ENCODE peak calls at places on chromosomes 13 and 19, in nine cellular contexts. One of them, this sample, is unnamed.
A peak's percentile ranks its signal among the peaks of the same experiment; 100 is the strongest.

GRCh38 chr19:49524812-49525455 is 2.9 kb upstream of the RCN3 start:
- DNase-seq in neuronal stem cell: no peak
- DNase-seq in mammary epithelial cell: no peak
- DNase-seq in heart left ventricle: no peak
- DNase-seq in vagina: no peak
- DNase-seq in heart right ventricle: no peak
- DNase-seq in right lobe of liver: no peak
- DNase-seq in psoas muscle: no peak
- DNase-seq in RWPE2: no peak
- DNase-seq in this sample: no peak

GRCh38 chr13:32791545-32792172 is 205.4 kb downstream of the PDS5B start:
- DNase-seq in psoas muscle: no peak
- DNase-seq in heart left ventricle: no peak
- DNase-seq in RWPE2: no peak
- DNase-seq in right lobe of liver: no peak
- DNase-seq in vagina: no peak
- DNase-seq in neuronal stem cell: no peak
- DNase-seq in mammary epithelial cell: no peak
- DNase-seq in heart right ventricle: no peak
- DNase-seq in this sample: no peak

GRCh38 chr19:14141041-14141440 is 4.7 kb upstream of the ASF1B start:
- DNase-seq in neuronal stem cell: no peak
- DNase-seq in mammary epithelial cell: no peak
- DNase-seq in vagina: no peak
- DNase-seq in heart right ventricle: no peak
- DNase-seq in heart left ventricle: no peak
- DNase-seq in psoas muscle: no peak
- DNase-seq in RWPE2: no peak
- DNase-seq in right lobe of liver: no peak
- DNase-seq in this sample: no peak

GRCh38 chr13:18947376-18947977 is 234.1 kb downstream of the TUBA3C start:
- DNase-seq in RWPE2: no peak
- DNase-seq in vagina: no peak
- DNase-seq in psoas muscle: no peak
- DNase-seq in heart left ventricle: no peak
- DNase-seq in neuronal stem cell: no peak
- DNase-seq in heart right ventricle: no peak
- DNase-seq in mammary epithelial cell: no peak
- DNase-seq in right lobe of liver: no peak
- DNase-seq in this sample: no peak

GRCh38 chr19:7272856-7273578 is 21.2 kb downstream of the INSR start:
- DNase-seq in neuronal stem cell: no peak
- DNase-seq in RWPE2: no peak
- DNase-seq in right lobe of liver: no peak
- DNase-seq in psoas muscle: no peak
- DNase-seq in heart left ventricle: no peak
- DNase-seq in mammary epithelial cell: no peak
- DNase-seq in heart right ventricle: no peak
- DNase-seq in vagina: no peak
- DNase-seq in this sample: no peak

GRCh38 chr13:19818223-19818842 is 35.6 kb upstream of the PSPC1 start:
- DNase-seq in heart right ventricle: peak; percentile 32
- DNase-seq in right lobe of liver: peak; percentile 55
- DNase-seq in vagina: no peak
- DNase-seq in neuronal stem cell: peak; percentile 36
- DNase-seq in heart left ventricle: no peak
- DNase-seq in psoas muscle: peak; percentile 56
- DNase-seq in RWPE2: no peak
- DNase-seq in mammary epithelial cell: no peak
- DNase-seq in this sample: no peak

GRCh38 chr13:40445557-40445990 is 220.9 kb downstream of the FOXO1 start:
- DNase-seq in heart left ventricle: peak; percentile 78
- DNase-seq in neuronal stem cell: no peak
- DNase-seq in mammary epithelial cell: peak; percentile 98
- DNase-seq in heart right ventricle: peak; percentile 56
- DNase-seq in vagina: no peak
- DNase-seq in psoas muscle: peak; percentile 90
- DNase-seq in RWPE2: peak; percentile 76
- DNase-seq in right lobe of liver: no peak
- DNase-seq in this sample: no peak

GRCh38 chr19:51688665-51689571 is 4.2 kb upstream of the SPACA6 start:
- DNase-seq in psoas muscle: peak; percentile 93
- DNase-seq in neuronal stem cell: peak; percentile 79
- DNase-seq in heart left ventricle: peak; percentile 94
- DNase-seq in RWPE2: peak; percentile 86
- DNase-seq in heart right ventricle: peak; percentile 93
- DNase-seq in mammary epithelial cell: peak; percentile 94
- DNase-seq in vagina: peak; percentile 97
- DNase-seq in right lobe of liver: peak; percentile 77
- DNase-seq in this sample: peak; percentile 74

GRCh38 chr19:27971071-27971470 is 1241.9 kb downstream of the UQCRFS1 start:
- DNase-seq in mammary epithelial cell: no peak
- DNase-seq in psoas muscle: no peak
- DNase-seq in vagina: no peak
- DNase-seq in heart right ventricle: no peak
- DNase-seq in heart left ventricle: no peak
- DNase-seq in RWPE2: no peak
- DNase-seq in right lobe of liver: no peak
- DNase-seq in neuronal stem cell: peak; percentile 73
- DNase-seq in this sample: no peak

GRCh38 chr19:48415395-48415794 is 21.9 kb downstream of the GRIN2D start:
- DNase-seq in vagina: no peak
- DNase-seq in heart right ventricle: peak; percentile 83
- DNase-seq in heart left ventricle: peak; percentile 69
- DNase-seq in mammary epithelial cell: peak; percentile 29
- DNase-seq in neuronal stem cell: no peak
- DNase-seq in psoas muscle: peak; percentile 86
- DNase-seq in right lobe of liver: peak; percentile 88
- DNase-seq in RWPE2: peak; percentile 91
- DNase-seq in this sample: no peak

GRCh38 chr19:13926715-13927114 is 11.5 kb downstream of the PODNL1 start:
- DNase-seq in heart right ventricle: no peak
- DNase-seq in mammary epithelial cell: no peak
- DNase-seq in right lobe of liver: no peak
- DNase-seq in neuronal stem cell: no peak
- DNase-seq in heart left ventricle: no peak
- DNase-seq in psoas muscle: no peak
- DNase-seq in vagina: no peak
- DNase-seq in RWPE2: no peak
- DNase-seq in this sample: no peak

GRCh38 chr19:38848299-38849146 is 1.3 kb downstream of the HNRNPL start:
- DNase-seq in neuronal stem cell: no peak
- DNase-seq in heart right ventricle: no peak
- DNase-seq in mammary epithelial cell: peak; percentile 12
- DNase-seq in psoas muscle: no peak
- DNase-seq in heart left ventricle: no peak
- DNase-seq in right lobe of liver: peak; percentile 51
- DNase-seq in vagina: no peak
- DNase-seq in RWPE2: no peak
- DNase-seq in this sample: no peak

GRCh38 chr13:71217827-71218226 is 649.2 kb downstream of the DACH1 start:
- DNase-seq in RWPE2: no peak
- DNase-seq in heart left ventricle: no peak
- DNase-seq in mammary epithelial cell: no peak
- DNase-seq in vagina: no peak
- DNase-seq in psoas muscle: no peak
- DNase-seq in heart right ventricle: no peak
- DNase-seq in neuronal stem cell: no peak
- DNase-seq in right lobe of liver: no peak
- DNase-seq in this sample: no peak

DNA sequence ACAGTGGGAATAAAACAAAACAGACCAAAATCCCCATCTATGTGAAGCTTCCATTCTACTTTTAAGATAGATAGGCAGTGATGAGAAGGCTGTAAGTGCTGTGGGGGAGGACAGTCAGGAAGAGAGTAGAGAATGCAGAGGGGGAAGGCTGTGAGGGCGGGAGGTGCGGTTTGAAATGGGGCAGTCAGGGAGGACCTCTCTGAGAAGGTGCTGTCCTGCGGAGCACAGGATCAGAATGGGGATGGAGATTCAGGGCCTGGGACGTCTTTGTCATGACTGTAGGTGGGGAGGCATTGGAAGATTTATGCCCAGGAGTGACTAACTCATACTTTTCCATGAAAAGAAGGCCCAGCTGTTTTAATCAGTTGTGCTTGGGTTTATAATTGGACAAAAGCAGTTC is 3.9 kb upstream of the GPR183 start:
- DNase-seq in vagina: no peak
- DNase-seq in heart right ventricle: no peak
- DNase-seq in neuronal stem cell: no peak
- DNase-seq in RWPE2: no peak
- DNase-seq in psoas muscle: no peak
- DNase-seq in mammary epithelial cell: no peak
- DNase-seq in heart left ventricle: no peak
- DNase-seq in right lobe of liver: no peak
- DNase-seq in this sample: no peak
- H3K27ac ChIP-seq in vagina: no peak overlapping the region
- H3K27ac ChIP-seq in heart right ventricle: no peak overlapping the region
- H3K27ac ChIP-seq in neuronal stem cell: no peak overlapping the region
- H3K27ac ChIP-seq in RWPE2: no peak overlapping the region
- H3K27ac ChIP-seq in psoas muscle: peak overlapping the region; percentile 47
- H3K27ac ChIP-seq in mammary epithelial cell: no peak overlapping the region
- H3K27ac ChIP-seq in heart left ventricle: no peak overlapping the region
- H3K27ac ChIP-seq in right lobe of liver: no peak overlapping the region
- H3K27ac ChIP-seq in this sample: no peak overlapping the region

DNA sequence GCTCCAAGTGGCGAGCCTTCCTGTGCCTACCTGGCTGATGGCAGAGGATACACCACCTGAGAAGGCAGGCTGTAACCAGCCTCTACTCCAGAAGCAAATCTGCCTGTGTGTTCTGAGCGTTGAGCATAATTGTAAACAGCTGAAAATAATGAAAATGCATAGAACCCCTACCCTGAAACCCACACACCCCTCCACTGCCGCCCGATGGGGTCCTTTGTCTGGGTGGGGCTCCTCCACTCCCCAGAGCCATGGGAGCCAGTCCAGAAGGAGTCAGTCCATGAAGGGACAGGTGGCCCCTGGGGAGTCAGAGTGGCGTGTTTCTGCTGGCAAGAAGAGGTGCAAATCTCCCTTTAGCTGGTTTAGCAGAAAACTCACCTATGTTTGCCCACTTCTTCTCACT is 8.0 kb upstream of the SOX1 start:
- DNase-seq in heart right ventricle: no peak
- DNase-seq in vagina: peak; percentile 42
- DNase-seq in RWPE2: no peak
- DNase-seq in neuronal stem cell: no peak
- DNase-seq in psoas muscle: no peak
- DNase-seq in heart left ventricle: no peak
- DNase-seq in mammary epithelial cell: no peak
- DNase-seq in right lobe of liver: no peak
- DNase-seq in this sample: no peak
- H3K27me3 ChIP-seq in heart right ventricle: peaks cover 100% of the 10 kb centered on the region
- H3K27me3 ChIP-seq in vagina: peaks cover 13% of the 10 kb centered on the region
- H3K27me3 ChIP-seq in RWPE2: peaks cover 98% of the 10 kb centered on the region
- H3K27me3 ChIP-seq in neuronal stem cell: peaks cover 51% of the 10 kb centered on the region
- H3K27me3 ChIP-seq in psoas muscle: peaks cover 47% of the 10 kb centered on the region
- H3K27me3 ChIP-seq in heart left ventricle: peaks cover 85% of the 10 kb centered on the region
- H3K27me3 ChIP-seq in mammary epithelial cell: peaks cover 68% of the 10 kb centered on the region
- H3K27me3 ChIP-seq in right lobe of liver: peaks cover 14% of the 10 kb centered on the region
- H3K27me3 ChIP-seq in this sample: peaks cover 99% of the 10 kb centered on the region

GRCh38 chr13:49113526-49114286 is 106.4 kb upstream of the MLNR start:
- DNase-seq in neuronal stem cell: no peak
- DNase-seq in heart right ventricle: no peak
- DNase-seq in right lobe of liver: no peak
- DNase-seq in psoas muscle: no peak
- DNase-seq in mammary epithelial cell: peak; percentile 29
- DNase-seq in RWPE2: no peak
- DNase-seq in vagina: no peak
- DNase-seq in heart left ventricle: no peak
- DNase-seq in this sample: no peak

GRCh38 chr13:49116873-49117272 is 103.3 kb upstream of the MLNR start:
- DNase-seq in neuronal stem cell: no peak
- DNase-seq in psoas muscle: no peak
- DNase-seq in mammary epithelial cell: no peak
- DNase-seq in heart left ventricle: no peak
- DNase-seq in RWPE2: no peak
- DNase-seq in vagina: no peak
- DNase-seq in right lobe of liver: no peak
- DNase-seq in heart right ventricle: no peak
- DNase-seq in this sample: no peak

GRCh38 chr13:49110122-49110831 is 109.9 kb upstream of the MLNR start:
- DNase-seq in right lobe of liver: peak; percentile 83
- DNase-seq in heart right ventricle: peak; percentile 64
- DNase-seq in neuronal stem cell: peak; percentile 75
- DNase-seq in vagina: no peak
- DNase-seq in psoas muscle: peak; percentile 87
- DNase-seq in mammary epithelial cell: peak; percentile 79
- DNase-seq in heart left ventricle: peak; percentile 85
- DNase-seq in RWPE2: peak; percentile 55
- DNase-seq in this sample: peak; percentile 73

GRCh38 chr13:49108204-49108603 is 111.9 kb upstream of the MLNR start:
- DNase-seq in right lobe of liver: no peak
- DNase-seq in heart left ventricle: no peak
- DNase-seq in heart right ventricle: no peak
- DNase-seq in psoas muscle: no peak
- DNase-seq in mammary epithelial cell: no peak
- DNase-seq in RWPE2: no peak
- DNase-seq in neuronal stem cell: no peak
- DNase-seq in vagina: no peak
- DNase-seq in this sample: no peak

DNA sequence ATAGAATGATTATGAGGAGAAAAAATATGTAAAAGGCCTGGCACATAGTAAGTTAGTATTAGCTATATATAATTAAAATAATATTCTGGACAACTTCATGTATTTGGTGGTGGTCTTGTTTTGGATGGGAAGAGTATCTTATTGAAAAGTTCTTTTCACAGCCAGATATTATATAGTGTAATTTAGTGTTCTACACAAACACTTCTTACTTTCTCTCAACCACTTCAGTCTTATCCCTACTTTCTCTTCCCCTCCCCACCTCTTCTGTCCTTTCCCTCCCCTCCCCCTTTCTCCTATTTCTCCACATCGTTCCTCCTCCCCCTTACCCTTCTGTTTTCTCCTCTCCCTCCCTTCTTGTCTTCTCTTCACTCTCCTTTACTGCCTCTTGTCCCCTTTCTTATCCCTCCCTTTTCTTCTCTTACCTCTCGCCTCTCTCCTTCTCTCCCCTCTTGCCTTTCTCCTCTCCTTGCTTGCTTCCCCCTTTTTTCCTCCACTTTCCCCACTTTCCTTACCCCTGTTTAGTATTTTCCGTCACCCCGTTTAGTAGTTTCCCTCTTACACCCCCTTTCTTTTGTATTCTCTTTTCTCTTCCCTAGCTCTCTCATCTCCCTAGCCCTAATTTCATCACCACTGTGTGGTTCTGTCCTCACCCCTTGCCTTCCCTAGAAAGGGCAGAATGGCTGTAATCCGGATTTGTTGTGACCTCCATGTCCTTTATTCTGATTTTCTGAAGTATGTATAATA is 107.2 kb upstream of the MLNR start:
- DNase-seq in heart right ventricle: no peak
- DNase-seq in vagina: no peak
- DNase-seq in right lobe of liver: no peak
- DNase-seq in RWPE2: no peak
- DNase-seq in neuronal stem cell: peak; percentile 23
- DNase-seq in heart left ventricle: no peak
- DNase-seq in psoas muscle: no peak
- DNase-seq in mammary epithelial cell: no peak
- DNase-seq in this sample: no peak
- H3K4me3 ChIP-seq in heart right ventricle: no peak overlapping the region
- H3K4me3 ChIP-seq in vagina: no peak overlapping the region
- H3K4me3 ChIP-seq in right lobe of liver: no peak overlapping the region
- H3K4me3 ChIP-seq in RWPE2: no peak overlapping the region
- H3K4me3 ChIP-seq in neuronal stem cell: no peak overlapping the region
- H3K4me3 ChIP-seq in heart left ventricle: no peak overlapping the region
- H3K4me3 ChIP-seq in psoas muscle: no peak overlapping the region
- H3K4me3 ChIP-seq in mammary epithelial cell: no peak overlapping the region
- H3K4me3 ChIP-seq in this sample: no peak overlapping the region

GRCh38 chr13:46640843-46641242 is 87.9 kb downstream of the LRCH1 start:
- DNase-seq in heart left ventricle: no peak
- DNase-seq in psoas muscle: no peak
- DNase-seq in right lobe of liver: no peak
- DNase-seq in RWPE2: no peak
- DNase-seq in neuronal stem cell: no peak
- DNase-seq in mammary epithelial cell: peak; percentile 78
- DNase-seq in heart right ventricle: no peak
- DNase-seq in vagina: no peak
- DNase-seq in this sample: no peak
- H3K27ac ChIP-seq in heart left ventricle: peak overlapping the region; percentile 73
- H3K27ac ChIP-seq in psoas muscle: peak overlapping the region; percentile 56
- H3K27ac ChIP-seq in right lobe of liver: no peak overlapping the region
- H3K27ac ChIP-seq in RWPE2: no peak overlapping the region
- H3K27ac ChIP-seq in neuronal stem cell: no peak overlapping the region
- H3K27ac ChIP-seq in mammary epithelial cell: no peak overlapping the region
- H3K27ac ChIP-seq in heart right ventricle: peak overlapping the region; percentile 70
- H3K27ac ChIP-seq in vagina: peak overlapping the region; percentile 28
- H3K27ac ChIP-seq in this sample: no peak overlapping the region

This sample was measured in dorsolateral prefrontal cortex.